ENCODE peak calls at places on chromosomes 3 and 15, in eight cellular contexts. T, W, I, C, L, N, F and D are unnamed samples.
A peak's percentile ranks its signal among the peaks of the same experiment; 100 is the strongest.

GRCh38 chr15:58469432-58470353 is 37.9 kb downstream of the LIPC start:
- DNase-seq in W (no peak), T (peak; percentile 95), C (peak; percentile 97), N (peak; percentile 34), L (peak; percentile 49), I (no peak), F (peak; percentile 84), D (peak; percentile 97)

GRCh38 chr3:125110016-125110875 is 54.4 kb upstream of the HEG1 start:
- DNase-seq in I (no peak), W (peak; percentile 4), F (peak; percentile 89), L (no peak), C (peak; percentile 69), T (peak; percentile 92), N (no peak), D (peak; percentile 56)

GRCh38 chr15:49621327-49622210 is 721 bp downstream of the DTWD1 start:
- DNase-seq in L (no peak), T (peak; percentile 23), C (no peak), F (no peak), I (no peak), W (no peak), N (no peak), D (no peak)

GRCh38 chr3:69353088-69353478 is 32.8 kb downstream of the FRMD4B start:
- DNase-seq in I (no peak), C (no peak), T (no peak), W (no peak), F (no peak), L (no peak), N (no peak), D (no peak)

GRCh38 chr15:27868828-27869404 is 230.2 kb downstream of the OCA2 start:
- DNase-seq in N (no peak), F (no peak), L (no peak), W (peak; percentile 90), I (no peak), T (no peak), C (no peak), D (no peak)

GRCh38 chr3:167406876-167407492 is 26.9 kb upstream of the ZBBX start:
- DNase-seq in C (peak; percentile 45), T (peak; percentile 38), F (no peak), W (no peak), L (peak; percentile 42), N (no peak), I (no peak), D (peak; percentile 48)

GRCh38 chr15:62495670-62496328 is 330.7 kb upstream of the C2CD4B start:
- DNase-seq in C (peak; percentile 35), F (peak; percentile 77), W (no peak), T (peak; percentile 71), I (peak; percentile 44), N (peak; percentile 59), L (peak; percentile 45), D (no peak)

GRCh38 chr3:44030690-44031344 is 210.9 kb upstream of the TOPAZ1 start:
- DNase-seq in W (no peak), C (no peak), N (no peak), L (no peak), F (peak; percentile 7), T (peak; percentile 18), I (no peak), D (no peak)

GRCh38 chr3:111979689-111980025 is 831 bp downstream of the ABHD10 start:
- DNase-seq in F (no peak), L (no peak), W (no peak), I (no peak), T (peak; percentile 32), C (no peak), N (no peak), D (no peak)

GRCh38 chr3:42666577-42666998 is 13.1 kb downstream of the ZBTB47 start:
- DNase-seq in N (no peak), F (no peak), T (no peak), W (no peak), I (peak; percentile 35), C (no peak), L (no peak), D (no peak)

GRCh38 chr3:179642871-179643270 is 10.0 kb upstream of the USP13 start:
- DNase-seq in W (no peak), C (no peak), F (no peak), I (no peak), L (no peak), T (no peak), N (no peak), D (no peak)

GRCh38 chr3:8622873-8623725 is 21.5 kb downstream of the SSUH2 start:
- DNase-seq in C (no peak), L (peak; percentile 68), W (no peak), I (peak; percentile 72), N (peak; percentile 73), T (peak; percentile 83), F (peak; percentile 26), D (no peak)

GRCh38 chr3:186425788-186426730 is 64.0 kb upstream of the DGKG start:
- DNase-seq in N (no peak), T (peak; percentile 89), W (peak; percentile 83), I (no peak), C (peak; percentile 49), L (no peak), F (peak; percentile 53), D (no peak)

GRCh38 chr3:102484384-102484783 is 49.6 kb downstream of the ZPLD1 start:
- DNase-seq in F (no peak), L (no peak), T (no peak), C (no peak), W (no peak), I (no peak), N (no peak), D (no peak)

GRCh38 chr3:15299036-15299435 is 33.4 kb downstream of the SH3BP5 start:
- DNase-seq in T (no peak), F (no peak), I (no peak), W (no peak), C (no peak), L (no peak), N (no peak), D (no peak)

GRCh38 chr3:127097009-127097350 is 96.0 kb upstream of the PRR23E start:
- DNase-seq in I (no peak), T (no peak), W (no peak), L (no peak), F (no peak), N (no peak), C (no peak), D (no peak)

GRCh38 chr3:66021731-66022131 is 17.0 kb downstream of the MAGI1 start:
- DNase-seq in I (no peak), L (no peak), C (peak; percentile 69), F (no peak), T (no peak), N (no peak), W (no peak), D (no peak)

GRCh38 chr3:167899090-167899489 is 163.6 kb downstream of the SERPINI1 start:
- DNase-seq in I (no peak), N (no peak), W (no peak), C (no peak), F (no peak), L (no peak), T (no peak), D (no peak)

DNA sequence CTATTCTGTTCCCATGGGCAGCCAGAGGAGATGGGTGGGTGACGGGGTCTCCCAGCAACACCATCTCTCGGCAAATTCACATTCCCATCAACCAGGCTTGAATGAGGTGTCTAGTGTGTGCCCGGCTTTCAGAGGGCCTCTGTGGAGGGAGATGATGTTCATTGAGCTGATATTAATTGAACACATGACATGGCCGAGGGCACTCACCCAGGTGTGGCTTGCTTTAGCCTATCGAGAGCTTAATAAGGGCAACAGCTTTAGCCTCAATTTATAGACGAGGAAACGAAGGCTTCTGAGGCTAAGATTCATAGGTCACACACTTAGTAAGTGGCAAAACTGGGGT is 287.9 kb downstream of the UACA start:
- DNase-seq in I (no peak), C (peak; percentile 74), W (no peak), F (no peak), L (no peak), T (no peak), N (no peak), D (no peak)
- H3K4me3 ChIP-seq in I (peak overlapping the region; percentile 46), C (peak overlapping the region; percentile 40), W (peak overlapping the region; percentile 23), F (no peak overlapping the region), L (peak overlapping the region; percentile 5), T (no peak overlapping the region), N (no peak overlapping the region), D (no peak overlapping the region)

GRCh38 chr3:130755666-130756065 is 9.0 kb upstream of the PIK3R4 start:
- DNase-seq in T (no peak), N (no peak), C (peak; percentile 83), L (no peak), I (no peak), F (no peak), W (no peak), D (no peak)
- TF ChIP-seq CTCF in T (no peak), N (no peak), C (no peak), L (no peak), I (no peak), F (no peak), W (no peak), D (no peak)

DNA sequence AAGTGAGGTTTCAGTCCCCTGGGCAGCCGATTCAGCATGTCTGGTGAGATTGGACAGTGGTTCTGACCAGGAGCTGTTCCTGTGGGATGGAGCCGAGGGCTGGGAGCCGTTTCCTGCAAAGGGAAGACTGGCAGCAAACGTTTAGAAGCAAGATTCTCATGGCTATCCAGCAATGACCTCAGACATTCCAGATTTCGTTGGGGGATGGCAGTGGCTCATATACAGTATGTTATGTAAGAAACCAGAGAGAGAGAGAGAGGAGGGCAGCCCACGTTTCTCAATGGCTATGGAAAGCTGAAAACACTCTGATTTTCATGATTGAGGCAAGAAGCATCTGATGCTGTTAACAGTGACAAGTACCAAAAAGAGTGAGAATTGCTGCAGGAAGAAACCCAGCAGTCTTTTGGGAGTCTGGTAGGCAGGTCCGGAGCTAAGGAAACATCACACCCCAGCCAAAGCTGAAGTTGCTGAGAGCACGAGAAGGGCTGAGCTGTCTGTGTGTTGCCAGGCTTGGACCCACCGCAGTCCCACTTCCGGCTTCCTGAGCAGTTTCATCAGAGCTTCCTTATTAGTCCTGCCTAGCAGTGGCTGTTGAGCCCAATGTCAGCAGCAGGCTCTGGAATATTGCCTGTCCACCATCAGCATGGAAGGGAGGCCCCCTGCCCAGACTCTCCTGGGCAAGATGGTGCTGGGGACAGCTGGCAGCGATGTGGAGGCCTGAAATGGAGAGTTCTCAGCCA is 25.5 kb upstream of the VPS8 start:
- DNase-seq in N (peak; percentile 56), T (peak; percentile 84), C (no peak), W (no peak), F (peak; percentile 54), L (peak; percentile 76), I (peak; percentile 55), D (no peak)
- H3K4me3 ChIP-seq in N (no peak overlapping the region), T (no peak overlapping the region), C (no peak overlapping the region), W (peak overlapping the region; percentile 37), F (no peak overlapping the region), L (no peak overlapping the region), I (peak overlapping the region; percentile 28), D (no peak overlapping the region)

DNA sequence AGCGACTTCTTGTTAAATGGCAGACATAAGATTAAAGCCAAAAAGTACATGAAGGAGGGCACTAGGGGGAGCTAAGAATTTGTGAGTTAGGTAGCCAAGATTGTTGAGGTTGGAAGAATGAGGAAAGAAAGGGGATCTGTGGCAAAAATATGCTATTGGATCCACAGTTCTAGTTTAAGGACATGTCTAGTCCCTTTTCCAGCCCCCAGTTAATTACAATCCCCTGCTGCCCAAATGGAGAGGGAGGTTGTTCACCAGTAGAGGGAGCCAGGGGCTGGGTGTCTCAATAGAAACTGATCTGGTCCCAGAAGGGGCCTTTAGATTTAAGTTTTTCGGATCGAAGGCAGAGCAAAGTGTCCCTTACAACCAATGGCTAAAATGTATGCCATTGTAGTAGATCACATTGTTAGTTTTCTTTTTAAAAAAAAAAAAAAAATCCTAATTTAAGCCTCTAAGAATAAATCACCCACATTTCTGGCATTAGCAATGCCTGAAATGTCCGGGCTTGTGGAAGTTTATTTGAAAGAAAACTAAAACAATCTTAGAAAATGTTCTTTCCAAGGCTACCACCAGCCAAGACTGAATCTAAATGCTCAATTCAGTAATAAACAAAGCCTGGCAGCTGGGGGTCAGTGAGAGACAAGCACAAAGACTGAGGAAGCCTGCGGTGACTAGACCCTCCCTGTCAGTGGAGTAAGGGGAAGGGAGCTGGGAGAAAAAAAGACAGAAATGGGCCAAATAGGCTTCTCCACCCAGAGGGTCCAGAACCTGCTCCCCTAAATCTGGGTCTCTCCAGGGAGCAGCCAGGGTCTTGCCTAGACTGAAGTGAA is 7.1 kb downstream of the COL8A1 start:
- DNase-seq in C (no peak), I (no peak), F (no peak), N (peak; percentile 31), T (peak; percentile 89), L (no peak), W (no peak), D (no peak)
- TF ChIP-seq CTCF in C (peak; percentile 82), I (peak; percentile 56), F (peak; percentile 64), N (peak; percentile 7), T (peak; percentile 84), L (peak; percentile 33), W (peak; percentile 58), D (peak; percentile 96)